ENCODE peak calls at places on chromosomes 16 and 17, in ten cellular contexts. K is transverse colon; U is endothelial cell of umbilical vein; A is lower lobe of right lung; W is CD8-positive, alpha-beta T cell; L is suprapubic skin; O is Panc1; R is psoas muscle; D is right atrium auricular region; X is upper lobe of right lung. B is an unnamed sample.

GRCh38 chr16:86343733-86344585 is 166.4 kb upstream of the FOXF1 start:
- DNase-seq in K (no peak), U (peak), A (no peak), W (no peak), L (no peak), O (no peak), R (no peak), D (no peak), X (no peak), B (no peak)

GRCh38 chr16:84329016-84329415 is 34.3 kb downstream of the WFDC1 start:
- DNase-seq in K (no peak), U (no peak), A (no peak), W (no peak), L (no peak), O (no peak), R (no peak), D (no peak), X (peak), B (no peak)

GRCh38 chr17:43588121-43588520 is 42.0 kb upstream of the ETV4 start:
- DNase-seq in K (no peak), U (no peak), A (no peak), W (no peak), L (no peak), O (no peak), R (no peak), D (no peak), X (no peak), B (no peak)

GRCh38 chr17:12665263-12666210 is at the start of gene MYOCD:
- DNase-seq in K (peak), U (no peak), A (peak), W (no peak), L (no peak), O (no peak), R (peak), D (no peak), X (peak), B (no peak)

GRCh38 chr16:67651847-67652246 is 6.9 kb downstream of the CARMIL2 start:
- DNase-seq in K (no peak), U (no peak), A (no peak), W (no peak), L (no peak), O (no peak), R (no peak), D (no peak), X (no peak), B (no peak)

GRCh38 chr16:20851601-20852000 is 45.3 kb downstream of the REXO5 start:
- DNase-seq in K (peak), U (peak), A (peak), W (no peak), L (peak), O (no peak), R (peak), D (peak), X (peak), B (peak)

GRCh38 chr16:28063611-28064061 is at the start of gene GSG1L:
- DNase-seq in K (no peak), U (no peak), A (no peak), W (no peak), L (no peak), O (no peak), R (no peak), D (no peak), X (no peak), B (peak)

GRCh38 chr16:31472559-31473203 is 729 bp downstream of the TGFB1I1 start:
- DNase-seq in K (peak), U (peak), A (peak), W (no peak), L (peak), O (peak), R (peak), D (peak), X (peak), B (peak)

GRCh38 chr17:35801583-35802224 is 6.3 kb upstream of the MMP28 start:
- DNase-seq in K (peak), U (peak), A (peak), W (peak), L (no peak), O (no peak), R (peak), D (peak), X (peak), B (peak)

GRCh38 chr16:14405611-14406537 is 224.2 kb downstream of the PARN start:
- DNase-seq in K (peak), U (no peak), A (no peak), W (no peak), L (peak), O (no peak), R (peak), D (no peak), X (no peak), B (peak)

GRCh38 chr16:85564277-85565051 is 48.7 kb upstream of the GSE1 start:
- DNase-seq in K (peak), U (no peak), A (no peak), W (no peak), L (no peak), O (no peak), R (peak), D (no peak), X (peak), B (no peak)

GRCh38 chr16:75107505-75107904 is 9.1 kb downstream of the LDHD start:
- DNase-seq in K (no peak), U (no peak), A (no peak), W (no peak), L (peak), O (no peak), R (no peak), D (no peak), X (peak), B (no peak)

GRCh38 chr17:63950940-63951907 is 19.1 kb upstream of the CD79B start:
- DNase-seq in K (peak), U (no peak), A (no peak), W (peak), L (no peak), O (peak), R (no peak), D (no peak), X (no peak), B (no peak)

GRCh38 chr16:57341441-57342303 is 16.9 kb upstream of the CCL22 start:
- DNase-seq in K (peak), U (no peak), A (no peak), W (no peak), L (no peak), O (no peak), R (no peak), D (no peak), X (no peak), B (peak)

GRCh38 chr16:54846761-54847160 is 83.9 kb upstream of the IRX5 start:
- DNase-seq in K (no peak), U (no peak), A (no peak), W (no peak), L (no peak), O (no peak), R (no peak), D (no peak), X (no peak), B (no peak)

GRCh38 chr16:69145658-69146057 is 13.2 kb downstream of the UTP4 start:
- DNase-seq in K (no peak), U (no peak), A (no peak), W (no peak), L (no peak), O (no peak), R (peak), D (no peak), X (no peak), B (no peak)

GRCh38 chr16:84550096-84550495 is 45.6 kb upstream of the MEAK7 start:
- DNase-seq in K (no peak), U (no peak), A (peak), W (no peak), L (no peak), O (no peak), R (no peak), D (no peak), X (no peak), B (no peak)

GRCh38 chr16:165539-166374 is at the start of gene HBM:
- DNase-seq in K (no peak), U (no peak), A (no peak), W (no peak), L (no peak), O (no peak), R (no peak), D (no peak), X (no peak), B (no peak)

GRCh38 chr17:27558842-27559505 is 72.0 kb upstream of the LGALS9 start:
- DNase-seq in K (peak), U (no peak), A (peak), W (no peak), L (no peak), O (no peak), R (no peak), D (no peak), X (no peak), B (no peak)

GRCh38 chr17:27559506-27559931 is 71.5 kb upstream of the LGALS9 start:
- DNase-seq in K (no peak), U (no peak), A (no peak), W (no peak), L (peak), O (no peak), R (peak), D (peak), X (no peak), B (peak)

GRCh38 chr16:56695246-56695645 is 13.0 kb downstream of the MT1X start:
- DNase-seq in K (no peak), U (no peak), A (no peak), W (no peak), L (peak), O (no peak), R (no peak), D (no peak), X (no peak), B (no peak)

GRCh38 chr16:27690604-27691003 is 140.7 kb downstream of the KATNIP start:
- DNase-seq in K (peak), U (peak), A (no peak), W (no peak), L (no peak), O (no peak), R (no peak), D (no peak), X (peak), B (peak)

GRCh38 chr16:54931041-54931756 is 534 bp downstream of the IRX5 start:
- DNase-seq in K (no peak), U (peak), A (peak), W (no peak), L (peak), O (no peak), R (peak), D (no peak), X (peak), B (peak)

GRCh38 chr17:73765824-73766563 is 121.7 kb upstream of the SDK2 start:
- DNase-seq in K (no peak), U (no peak), A (peak), W (no peak), L (no peak), O (no peak), R (no peak), D (no peak), X (no peak), B (no peak)

GRCh38 chr16:84751241-84751640 is 51.4 kb downstream of the USP10 start:
- DNase-seq in K (peak), U (no peak), A (no peak), W (no peak), L (no peak), O (no peak), R (no peak), D (no peak), X (no peak), B (no peak)

GRCh38 chr17:10757067-10757466 is 27.2 kb upstream of the TMEM220 start:
- DNase-seq in K (no peak), U (no peak), A (no peak), W (no peak), L (no peak), O (no peak), R (no peak), D (no peak), X (no peak), B (no peak)

GRCh38 chr17:17089206-17089550 is 46.9 kb downstream of the MPRIP start:
- DNase-seq in K (no peak), U (no peak), A (no peak), W (no peak), L (peak), O (no peak), R (no peak), D (no peak), X (no peak), B (no peak)

GRCh38 chr17:14701901-14702300 is 401.0 kb downstream of the HS3ST3B1 start:
- DNase-seq in K (no peak), U (no peak), A (no peak), W (no peak), L (no peak), O (no peak), R (no peak), D (no peak), X (no peak), B (no peak)

GRCh38 chr16:89934611-89935553 is 11.7 kb downstream of the TUBB3 start:
- DNase-seq in K (no peak), U (no peak), A (no peak), W (no peak), L (no peak), O (no peak), R (no peak), D (no peak), X (no peak), B (no peak)

GRCh38 chr16:89931305-89931896 is 8.3 kb downstream of the TUBB3 start:
- DNase-seq in K (no peak), U (no peak), A (no peak), W (no peak), L (no peak), O (no peak), R (no peak), D (no peak), X (no peak), B (no peak)

GRCh38 chr16:89936034-89936433 is 12.5 kb upstream of the DEF8 start:
- DNase-seq in K (no peak), U (no peak), A (no peak), W (no peak), L (no peak), O (no peak), R (no peak), D (no peak), X (no peak), B (no peak)

GRCh38 chr16:89936508-89936907 is 12.0 kb upstream of the DEF8 start:
- DNase-seq in K (no peak), U (no peak), A (no peak), W (no peak), L (no peak), O (no peak), R (no peak), D (no peak), X (no peak), B (no peak)

GRCh38 chr16:89931964-89932363 is 8.8 kb downstream of the TUBB3 start:
- DNase-seq in K (no peak), U (no peak), A (no peak), W (no peak), L (no peak), O (no peak), R (no peak), D (no peak), X (no peak), B (no peak)
- H3K4me3 ChIP-seq in K (no peak), U (no peak), A (no peak), W (no peak), L (no peak), O (no peak), R (no peak), D (no peak), X (no peak), B (no peak)

GRCh38 chr16:81601601-81602251 is 157.1 kb downstream of the CMIP start:
- DNase-seq in K (no peak), U (peak), A (no peak), W (no peak), L (no peak), O (no peak), R (no peak), D (no peak), X (no peak), B (no peak)
- H3K27ac ChIP-seq in K (peak), U (no peak), A (no peak), W (no peak), L (peak), O (no peak), R (no peak), D (no peak), X (no peak), B (no peak)

DNA sequence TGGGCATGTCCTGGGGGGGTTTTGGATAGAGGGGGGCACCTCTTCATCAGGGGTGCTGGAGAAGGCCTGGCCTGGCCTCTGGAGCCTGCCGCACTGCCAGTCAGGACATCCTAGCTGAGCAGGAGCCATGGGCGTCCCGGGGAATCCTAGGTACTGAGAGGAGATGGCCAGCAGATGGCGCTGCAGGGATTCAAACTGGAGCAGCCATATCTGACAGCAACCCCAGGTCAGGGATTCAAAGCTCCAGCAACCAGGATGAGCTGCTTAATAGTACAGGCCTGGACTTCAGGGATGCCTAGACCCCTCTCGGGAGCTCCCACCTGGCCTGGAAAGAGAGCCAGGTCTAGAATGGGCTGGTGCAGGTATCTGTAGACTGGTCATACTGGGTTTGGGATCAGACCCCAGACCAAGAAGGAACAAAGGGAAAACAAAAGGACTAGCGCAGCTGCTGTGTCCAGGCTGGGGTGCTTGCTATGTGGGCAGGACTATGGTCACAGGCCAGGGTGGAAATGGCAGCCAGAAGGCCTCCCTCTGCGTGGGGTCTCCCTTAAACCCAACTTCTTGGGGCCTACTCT is 306.9 kb upstream of the RBFOX1 start:
- DNase-seq in K (peak), U (no peak), A (peak), W (peak), L (peak), O (peak), R (peak), D (no peak), X (peak), B (peak)
- TF ChIP-seq CTCF in K (peak), U (no peak), A (peak), W (no peak), L (peak), O (peak), R (peak), D (peak), X (peak), B (peak)

GRCh38 chr17:77211681-77212080 is 70.9 kb downstream of the SEC14L1 start:
- DNase-seq in K (no peak), U (no peak), A (no peak), W (no peak), L (peak), O (no peak), R (no peak), D (no peak), X (no peak), B (no peak)
- H3K4me3 ChIP-seq in K (no peak), U (no peak), A (no peak), W (no peak), L (no peak), O (no peak), R (no peak), D (no peak), X (no peak), B (no peak)

GRCh38 chr17:44826123-44826790 is 3.8 kb downstream of the GJC1 start:
- DNase-seq in K (no peak), U (peak), A (no peak), W (no peak), L (no peak), O (no peak), R (no peak), D (no peak), X (peak), B (no peak)
- H3K27ac ChIP-seq in K (peak), U (no peak), A (no peak), W (no peak), L (no peak), O (peak), R (no peak), D (peak), X (no peak), B (no peak)